ENCODE peak calls at places on chromosomes 12 and 14, in seven cellular contexts. One of them, this sample, is unnamed.
A peak's percentile ranks its signal among the peaks of the same experiment; 100 is the strongest.

GRCh38 chr14:94115068-94115591 is 4.6 kb downstream of the IFI27 start:
- DNase-seq in RKO: no peak
- DNase-seq in NCI-H345: no peak
- DNase-seq in neural crest cell: no peak
- DNase-seq in NCI-H2081: no peak
- DNase-seq in NCI-H187: no peak
- DNase-seq in left colon: peak; percentile 52
- DNase-seq in this sample: peak; percentile 39

GRCh38 chr14:32074887-32075572 is 2.1 kb upstream of the ARHGAP5 start:
- DNase-seq in RKO: peak; percentile 27
- DNase-seq in NCI-H345: no peak
- DNase-seq in neural crest cell: no peak
- DNase-seq in NCI-H2081: no peak
- DNase-seq in NCI-H187: no peak
- DNase-seq in left colon: no peak
- DNase-seq in this sample: peak; percentile 47

GRCh38 chr14:38212996-38213395 is 5.3 kb downstream of the SSTR1 start:
- DNase-seq in RKO: no peak
- DNase-seq in NCI-H345: no peak
- DNase-seq in neural crest cell: no peak
- DNase-seq in NCI-H2081: no peak
- DNase-seq in NCI-H187: no peak
- DNase-seq in left colon: no peak
- DNase-seq in this sample: no peak

GRCh38 chr12:114163766-114164165 is 197.6 kb upstream of the RBM19 start:
- DNase-seq in RKO: peak; percentile 95
- DNase-seq in NCI-H345: no peak
- DNase-seq in neural crest cell: no peak
- DNase-seq in NCI-H2081: no peak
- DNase-seq in NCI-H187: no peak
- DNase-seq in left colon: no peak
- DNase-seq in this sample: no peak

GRCh38 chr12:49947593-49948226 is 2.8 kb upstream of the AQP2 start:
- DNase-seq in RKO: no peak
- DNase-seq in NCI-H345: no peak
- DNase-seq in neural crest cell: no peak
- DNase-seq in NCI-H2081: no peak
- DNase-seq in NCI-H187: no peak
- DNase-seq in left colon: no peak
- DNase-seq in this sample: peak; percentile 68

GRCh38 chr12:32864731-32865130 is 31.8 kb downstream of the PKP2 start:
- DNase-seq in RKO: no peak
- DNase-seq in NCI-H345: no peak
- DNase-seq in neural crest cell: no peak
- DNase-seq in NCI-H2081: no peak
- DNase-seq in NCI-H187: no peak
- DNase-seq in left colon: no peak
- DNase-seq in this sample: no peak

GRCh38 chr14:52780893-52781292 is 10.5 kb downstream of the GNPNAT1 start:
- DNase-seq in RKO: no peak
- DNase-seq in NCI-H345: no peak
- DNase-seq in neural crest cell: no peak
- DNase-seq in NCI-H2081: no peak
- DNase-seq in NCI-H187: no peak
- DNase-seq in left colon: no peak
- DNase-seq in this sample: no peak

GRCh38 chr12:46164186-46164585 is 104.7 kb downstream of the SLC38A1 start:
- DNase-seq in RKO: no peak
- DNase-seq in NCI-H345: no peak
- DNase-seq in neural crest cell: no peak
- DNase-seq in NCI-H2081: no peak
- DNase-seq in NCI-H187: no peak
- DNase-seq in left colon: no peak
- DNase-seq in this sample: no peak

GRCh38 chr14:81432171-81432570 is 32.0 kb upstream of the STON2 start:
- DNase-seq in RKO: no peak
- DNase-seq in NCI-H345: no peak
- DNase-seq in neural crest cell: no peak
- DNase-seq in NCI-H2081: no peak
- DNase-seq in NCI-H187: no peak
- DNase-seq in left colon: no peak
- DNase-seq in this sample: no peak

GRCh38 chr12:6116481-6117021 is 7.9 kb downstream of the VWF start:
- DNase-seq in RKO: no peak
- DNase-seq in NCI-H345: no peak
- DNase-seq in neural crest cell: no peak
- DNase-seq in NCI-H2081: no peak
- DNase-seq in NCI-H187: no peak
- DNase-seq in left colon: no peak
- DNase-seq in this sample: no peak

GRCh38 chr12:65720739-65721138 is 103.5 kb upstream of the HMGA2 start:
- DNase-seq in RKO: no peak
- DNase-seq in NCI-H345: no peak
- DNase-seq in neural crest cell: no peak
- DNase-seq in NCI-H2081: no peak
- DNase-seq in NCI-H187: no peak
- DNase-seq in left colon: no peak
- DNase-seq in this sample: no peak

GRCh38 chr12:2752676-2753371 is 41.9 kb upstream of the FKBP4 start:
- DNase-seq in RKO: peak; percentile 80
- DNase-seq in NCI-H345: no peak
- DNase-seq in neural crest cell: peak; percentile 92
- DNase-seq in NCI-H2081: no peak
- DNase-seq in NCI-H187: no peak
- DNase-seq in left colon: peak; percentile 87
- DNase-seq in this sample: peak; percentile 68

GRCh38 chr12:117738233-117738632 is 230.6 kb downstream of the KSR2 start:
- DNase-seq in RKO: no peak
- DNase-seq in NCI-H345: no peak
- DNase-seq in neural crest cell: no peak
- DNase-seq in NCI-H2081: no peak
- DNase-seq in NCI-H187: no peak
- DNase-seq in left colon: no peak
- DNase-seq in this sample: no peak

GRCh38 chr14:64736271-64737131 is 32.3 kb downstream of the PLEKHG3 start:
- DNase-seq in RKO: no peak
- DNase-seq in NCI-H345: peak; percentile 93
- DNase-seq in neural crest cell: no peak
- DNase-seq in NCI-H2081: peak; percentile 85
- DNase-seq in NCI-H187: peak; percentile 35
- DNase-seq in left colon: peak; percentile 72
- DNase-seq in this sample: no peak

GRCh38 chr14:68795602-68796417 is 2.9 kb upstream of the ZFP36L1 start:
- DNase-seq in RKO: peak; percentile 81
- DNase-seq in NCI-H345: peak; percentile 68
- DNase-seq in neural crest cell: no peak
- DNase-seq in NCI-H2081: peak; percentile 38
- DNase-seq in NCI-H187: no peak
- DNase-seq in left colon: peak; percentile 86
- DNase-seq in this sample: peak; percentile 94

GRCh38 chr12:55068416-55069010 is 48.7 kb downstream of the NEUROD4 start:
- DNase-seq in RKO: peak; percentile 73
- DNase-seq in NCI-H345: peak; percentile 74
- DNase-seq in neural crest cell: peak; percentile 29
- DNase-seq in NCI-H2081: peak; percentile 34
- DNase-seq in NCI-H187: peak; percentile 67
- DNase-seq in left colon: peak; percentile 3
- DNase-seq in this sample: peak; percentile 80